ENCODE peak calls at places on chromosomes 1 and 21, in four cellular contexts. C is osteocyte; O is CD8-positive, alpha-beta memory T cell; R is GM03348. H is an unnamed sample.

GRCh38 chr21:42051788-42052187 is 19.3 kb upstream of the UMODL1 start:
- DNase-seq in C (no peak), O (no peak), R (no peak), H (no peak)

GRCh38 chr1:227728059-227728891 is 6.8 kb downstream of the JMJD4 start:
- DNase-seq in C (no peak), O (peak), R (peak), H (peak)

GRCh38 chr1:53278294-53278693 is 40.0 kb upstream of the MAGOH start:
- DNase-seq in C (peak), O (peak), R (peak), H (peak)

GRCh38 chr21:40054403-40054802 is 187.2 kb downstream of the PCP4 start:
- DNase-seq in C (no peak), O (no peak), R (no peak), H (peak)

GRCh38 chr1:16425125-16426025 is 11.8 kb downstream of the SPATA21 start:
- DNase-seq in C (no peak), O (no peak), R (no peak), H (no peak)

GRCh38 chr1:66831529-66832239 is 30.6 kb upstream of the INSL5 start:
- DNase-seq in C (no peak), O (no peak), R (no peak), H (no peak)

GRCh38 chr1:37495875-37496274 is 18.7 kb downstream of the MEAF6 start:
- DNase-seq in C (no peak), O (no peak), R (no peak), H (no peak)

GRCh38 chr1:151596166-151596933 is 15.5 kb upstream of the SNX27 start:
- DNase-seq in C (no peak), O (no peak), R (no peak), H (peak)

GRCh38 chr1:20361805-20362381 is 71.2 kb downstream of the VWA5B1 start:
- DNase-seq in C (no peak), O (no peak), R (peak), H (peak)

GRCh38 chr1:117364240-117364639 is 3.0 kb upstream of the MAN1A2 start:
- DNase-seq in C (no peak), O (no peak), R (no peak), H (no peak)

GRCh38 chr1:204846546-204846945 is 24.1 kb upstream of the NFASC start:
- DNase-seq in C (no peak), O (no peak), R (no peak), H (no peak)

H was measured in NCI-H82.